ENCODE peak calls at places on chromosomes 16 and 17, in four cellular contexts. I, R, F and S are unnamed samples.

GRCh38 chr17:76467366-76467765 is at the start of gene AANAT:
- DNase-seq in F (no peak), I (no peak), R (no peak), S (peak; percentile 68)

GRCh38 chr16:67537270-67537635 is 8.6 kb downstream of the RIPOR1 start:
- DNase-seq in R (peak; percentile 80), I (peak; percentile 78), F (peak; percentile 56), S (peak; percentile 92)

GRCh38 chr17:32489320-32490100 is 2.7 kb downstream of the CDK5R1 start:
- DNase-seq in I (no peak), R (peak; percentile 18), F (no peak), S (no peak)

GRCh38 chr16:58009856-58010416 is 8.7 kb downstream of the USB1 start:
- DNase-seq in R (no peak), F (no peak), I (no peak), S (peak; percentile 10)

GRCh38 chr17:17445925-17446665 is 30.7 kb upstream of the MED9 start:
- DNase-seq in I (no peak), R (no peak), F (no peak), S (no peak)

GRCh38 chr17:45248132-45248936 is 13.6 kb downstream of the SPATA32 start:
- DNase-seq in I (no peak), F (peak; percentile 85), R (peak; percentile 85), S (peak; percentile 89)

GRCh38 chr17:45262516-45263476 is 902 bp upstream of the SPATA32 start:
- DNase-seq in I (no peak), F (no peak), R (no peak), S (no peak)

GRCh38 chr16:56869513-56870270 is 4.7 kb downstream of the SLC12A3 start:
- DNase-seq in F (no peak), I (no peak), R (no peak), S (no peak)

GRCh38 chr17:66526827-66527226 is 224.4 kb downstream of the PRKCA start:
- DNase-seq in F (no peak), I (no peak), R (no peak), S (no peak)

GRCh38 chr17:13209091-13209490 is 191.3 kb upstream of the ELAC2 start:
- DNase-seq in I (no peak), F (no peak), R (no peak), S (no peak)

GRCh38 chr17:59668816-59669215 is 38.4 kb downstream of the PTRH2 start:
- DNase-seq in R (no peak), I (no peak), F (no peak), S (no peak)

GRCh38 chr17:42002792-42003301 is 14.4 kb downstream of the DNAJC7 start:
- DNase-seq in F (no peak), R (no peak), I (no peak), S (no peak)

GRCh38 chr16:78890496-78890895 is 710.0 kb downstream of the MAF start:
- DNase-seq in F (no peak), R (no peak), I (no peak), S (no peak)

GRCh38 chr17:36463916-36464764 is 22.3 kb upstream of the ZNHIT3 start:
- DNase-seq in R (peak; percentile 69), F (peak; percentile 21), I (no peak), S (no peak)

GRCh38 chr16:22296225-22297113 is 740 bp upstream of the POLR3E start:
- DNase-seq in F (no peak), R (no peak), I (no peak), S (no peak)

GRCh38 chr17:2911035-2911754 is 115.0 kb downstream of the RAP1GAP2 start:
- DNase-seq in R (no peak), F (no peak), I (no peak), S (no peak)

GRCh38 chr17:45353047-45353446 is 36.2 kb upstream of the MAP3K14 start:
- DNase-seq in R (peak; percentile 37), F (no peak), I (no peak), S (no peak)

GRCh38 chr17:78734841-78735641 is 47.0 kb downstream of the CYTH1 start:
- DNase-seq in I (no peak), F (no peak), R (no peak), S (no peak)

GRCh38 chr17:1792495-1793446 is 30.9 kb downstream of the SERPINF1 start:
- DNase-seq in I (no peak), R (no peak), F (no peak), S (no peak)

DNA sequence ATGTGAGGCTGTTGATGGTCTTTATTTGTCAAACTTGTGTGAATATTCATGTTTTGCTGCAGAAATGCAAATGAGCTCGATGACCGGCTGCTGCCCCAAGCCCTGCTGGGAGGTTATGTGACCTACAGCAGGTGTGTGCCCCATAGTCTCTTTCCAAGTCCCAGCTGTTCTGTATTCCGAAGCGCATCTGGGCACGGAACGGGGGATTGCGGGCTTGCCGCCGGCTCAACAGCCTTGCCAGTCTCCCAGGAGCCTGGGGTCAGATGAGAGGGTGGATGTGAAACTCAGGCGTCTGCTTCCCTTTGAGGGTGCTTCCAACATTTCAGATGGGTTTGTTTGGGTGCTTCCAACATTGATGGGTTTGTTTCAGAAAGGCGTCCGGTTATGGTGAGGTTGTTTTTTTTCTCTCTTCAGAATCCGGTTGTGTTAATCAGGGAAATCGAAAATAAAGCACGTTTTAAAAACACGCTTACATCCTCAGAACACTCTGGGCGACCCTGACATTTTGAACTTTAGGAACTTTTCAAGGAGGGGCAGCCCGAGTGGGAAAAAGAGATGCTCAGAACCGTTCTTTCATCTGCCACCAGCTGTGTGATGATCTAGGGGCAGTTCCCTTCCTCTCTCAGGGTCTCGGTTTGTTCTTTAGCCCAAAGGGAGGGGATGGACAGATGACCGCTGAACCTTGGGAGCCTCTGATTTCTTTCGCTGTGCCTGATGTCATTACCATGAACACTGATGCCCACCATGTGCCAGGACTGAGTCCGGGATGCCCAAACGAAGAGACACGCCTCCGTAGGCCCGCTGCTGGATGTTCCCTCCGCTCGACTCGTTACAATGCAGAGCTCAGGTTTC is 47.8 kb upstream of the AMZ2 start:
- DNase-seq in F (no peak), I (no peak), R (no peak), S (no peak)
- H3K4me3 ChIP-seq in F (peak overlapping the region; percentile 56), I (no peak overlapping the region), R (peak overlapping the region; percentile 39), S (peak overlapping the region; percentile 25)

DNA sequence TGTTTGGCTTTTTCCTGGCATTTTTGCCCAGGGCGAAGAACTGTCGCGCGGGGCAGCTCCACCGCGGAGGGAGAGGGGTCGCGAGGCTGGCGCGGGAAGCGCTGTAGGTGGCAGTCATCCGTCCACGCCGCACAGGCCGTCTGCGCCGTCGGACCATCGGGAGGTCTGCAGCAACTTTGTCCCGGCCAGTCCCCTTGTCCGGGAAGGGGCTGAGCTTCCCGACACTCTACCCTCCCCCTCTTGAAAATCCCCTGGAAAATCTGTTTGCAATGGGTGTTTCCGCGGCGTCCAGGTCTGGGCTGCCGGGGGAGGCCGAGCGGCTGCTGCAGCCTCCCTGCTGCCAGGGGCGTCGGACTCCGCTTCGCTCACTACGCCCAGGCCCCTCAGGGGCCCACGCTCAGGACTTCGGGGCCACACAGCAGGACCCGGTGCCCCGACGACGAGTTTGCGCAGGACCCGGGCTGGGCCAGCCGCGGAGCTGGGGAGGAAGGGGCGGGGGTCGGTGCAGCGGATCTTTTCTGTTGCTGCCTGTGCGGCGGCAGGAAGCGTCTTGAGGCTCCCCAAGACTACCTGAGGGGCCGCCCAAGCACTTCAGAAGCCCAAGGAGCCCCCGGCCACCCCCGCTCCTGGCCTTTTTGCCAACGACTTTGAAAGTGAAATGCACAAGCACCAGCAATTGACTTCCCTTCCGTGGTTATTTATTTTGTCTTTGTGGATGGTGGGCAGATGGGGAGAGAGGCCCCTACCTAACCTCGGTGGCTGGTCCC is 2.3 kb upstream of the CBX4 start:
- DNase-seq in R (no peak), F (no peak), I (peak; percentile 36), S (no peak)
- H3K4me1 ChIP-seq in R (peaks cover 54% of the 10 kb centered on the region), F (peaks cover 62% of the 10 kb centered on the region), I (peaks cover 19% of the 10 kb centered on the region), S (peaks cover 74% of the 10 kb centered on the region)

GRCh38 chr17:56781944-56782737 is 51.6 kb downstream of the C17orf67 start:
- DNase-seq in I (no peak), F (no peak), R (no peak), S (no peak)

GRCh38 chr17:56777859-56778258 is 55.9 kb downstream of the C17orf67 start:
- DNase-seq in I (no peak), F (no peak), R (no peak), S (no peak)

GRCh38 chr17:56779898-56780777 is 53.6 kb downstream of the C17orf67 start:
- DNase-seq in I (peak; percentile 52), F (peak; percentile 84), R (peak; percentile 92), S (peak; percentile 99)

GRCh38 chr17:56778898-56779297 is 54.8 kb downstream of the C17orf67 start:
- DNase-seq in F (no peak), R (no peak), I (no peak), S (no peak)

DNA sequence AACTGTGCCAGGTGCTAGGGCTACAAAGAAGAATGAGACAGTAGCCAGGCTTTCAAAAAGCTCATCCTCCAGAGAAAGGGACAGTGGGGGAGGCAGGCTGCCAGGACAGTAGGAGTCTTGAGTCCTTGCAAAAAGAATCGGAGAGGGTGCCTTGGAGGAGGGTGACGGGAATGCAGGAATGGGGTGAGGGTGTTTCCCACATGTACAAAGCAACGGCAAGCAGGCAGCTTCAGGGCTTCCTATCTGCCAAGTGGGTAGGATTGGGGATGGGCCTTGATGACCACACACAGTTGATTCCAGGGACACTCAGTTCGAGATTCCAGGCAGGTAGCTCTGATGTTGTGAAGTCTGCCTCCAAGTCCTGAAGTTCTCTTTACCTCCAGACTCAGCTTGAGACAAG is 54.4 kb downstream of the C17orf67 start:
- DNase-seq in R (no peak), F (no peak), I (no peak), S (no peak)
- TF ChIP-seq CTCF in R (no peak), F (no peak), I (no peak), S (no peak)

DNA sequence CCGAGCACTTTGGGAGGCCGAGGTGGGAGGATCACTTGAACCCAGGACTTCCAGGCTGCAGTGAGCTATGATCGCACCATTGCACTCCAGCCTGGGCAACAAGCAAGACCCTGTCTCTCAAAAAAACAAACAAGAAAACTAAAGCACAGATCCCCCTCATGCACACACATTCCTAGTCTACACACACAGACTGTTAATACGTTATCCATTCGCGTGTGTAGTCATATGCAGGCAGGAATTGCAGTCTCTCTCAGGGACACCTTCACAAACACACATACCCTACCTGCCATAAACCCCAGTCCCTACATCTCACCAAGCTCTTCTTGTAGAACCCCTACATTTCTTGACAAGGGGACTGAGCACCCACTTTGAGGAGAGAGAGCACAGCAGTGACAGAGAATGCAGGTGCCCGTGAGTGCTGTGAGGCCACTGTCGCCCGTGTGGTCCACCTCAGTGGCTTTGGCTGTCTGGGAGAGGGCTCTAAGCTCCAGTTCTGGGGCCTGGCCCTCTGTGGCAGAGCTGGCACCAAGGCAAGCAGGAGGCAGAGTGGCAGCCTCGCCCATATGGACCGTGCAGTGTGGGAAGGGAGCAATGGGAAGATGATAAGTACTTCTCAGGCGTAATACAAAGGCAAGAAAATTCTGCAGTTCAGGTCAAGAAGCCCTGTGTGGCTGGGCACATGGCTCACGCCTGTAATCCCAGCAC is 59.0 kb upstream of the RPH3AL start:
- DNase-seq in R (no peak), I (no peak), F (no peak), S (no peak)
- H3K4me3 ChIP-seq in R (no peak overlapping the region), I (no peak overlapping the region), F (peak overlapping the region; percentile 72), S (no peak overlapping the region)